ENCODE peak calls at places on chromosome 14, in nine cellular contexts. Q is lung; O is transverse colon; Z is CD4-positive, CD25-positive, alpha-beta regulatory T cell; I is pancreas; M is colonic mucosa; U is CD8-positive, alpha-beta T cell; Y is psoas muscle; V is sigmoid colon. B is an unnamed sample. For H3K27me3 and H3K4me1, the result is how much of the 10 kb centered on the place peaks cover.

GRCh38 chr14:101026341-101026740 is 122.8 kb upstream of the RTL1 start:
- DNase-seq in O (no peak), U (no peak), Y (no peak), I (no peak), M (no peak), V (peak), Q (no peak), Z (no peak), B (no peak)

GRCh38 chr14:56995010-56995409 is 184.7 kb upstream of the OTX2 start:
- DNase-seq in Y (no peak), Q (no peak), Z (no peak), O (no peak), I (no peak), V (no peak), U (no peak), M (no peak), B (no peak)

GRCh38 chr14:24332094-24332983 is 2.5 kb downstream of the ADCY4 start:
- DNase-seq in Q (peak), I (peak), U (peak), M (peak), V (peak), Y (peak), O (peak), Z (peak), B (peak)

GRCh38 chr14:82398313-82398712 is 864.7 kb upstream of the SEL1L start:
- DNase-seq in M (no peak), Y (no peak), U (no peak), Z (no peak), Q (no peak), V (no peak), I (no peak), O (no peak), B (peak)

GRCh38 chr14:21711360-21711961 is 37.8 kb upstream of the OR4E1 start:
- DNase-seq in I (no peak), V (no peak), Q (no peak), O (peak), Z (peak), Y (no peak), U (peak), M (peak), B (peak)

GRCh38 chr14:85601246-85601645 is 71.3 kb downstream of the FLRT2 start:
- DNase-seq in V (no peak), M (no peak), O (no peak), Q (no peak), Y (no peak), I (no peak), Z (no peak), U (no peak), B (peak)

GRCh38 chr14:79732911-79733310 is 478.4 kb downstream of the DIO2 start:
- DNase-seq in Y (no peak), Z (no peak), Q (no peak), V (no peak), U (no peak), M (no peak), I (no peak), O (no peak), B (no peak)

GRCh38 chr14:95500772-95501401 is 15.6 kb downstream of the SYNE3 start:
- DNase-seq in V (no peak), U (no peak), Z (no peak), Q (no peak), Y (peak), I (no peak), O (no peak), M (no peak), B (no peak)

GRCh38 chr14:91980157-91980556 is 32.7 kb upstream of the FBLN5 start:
- DNase-seq in V (no peak), Z (peak), M (no peak), U (no peak), O (no peak), Q (no peak), I (no peak), Y (no peak), B (no peak)

GRCh38 chr14:99654235-99655000 is 9.5 kb downstream of the HHIPL1 start:
- DNase-seq in Y (no peak), U (no peak), I (peak), Q (peak), O (peak), Z (no peak), M (peak), V (peak), B (peak)

GRCh38 chr14:71574976-71575375 is 357.3 kb upstream of the RGS6 start:
- DNase-seq in V (no peak), O (no peak), M (no peak), Q (no peak), Z (no peak), Y (no peak), I (no peak), U (no peak), B (no peak)

GRCh38 chr14:59483360-59483759 is 848 bp downstream of the L3HYPDH start:
- DNase-seq in Y (no peak), V (no peak), I (no peak), U (no peak), Q (no peak), Z (no peak), O (no peak), M (peak), B (peak)

GRCh38 chr14:92693998-92694780 is 54.2 kb downstream of the LGMN start:
- DNase-seq in M (no peak), Z (no peak), I (no peak), V (peak), Y (no peak), Q (no peak), U (no peak), O (no peak), B (no peak)

GRCh38 chr14:77369280-77369679 is 7.6 kb downstream of the TMED8 start:
- DNase-seq in Y (no peak), M (no peak), Z (peak), V (no peak), O (no peak), Q (no peak), I (no peak), U (no peak), B (no peak)

GRCh38 chr14:23544511-23545447 is 6.8 kb downstream of the ZFHX2 start:
- DNase-seq in Q (no peak), I (no peak), Y (peak), M (peak), U (no peak), V (no peak), Z (no peak), O (peak), B (peak)

GRCh38 chr14:77485256-77485655 is 13.4 kb downstream of the ISM2 start:
- DNase-seq in M (no peak), Q (no peak), V (no peak), Z (no peak), I (no peak), U (no peak), O (no peak), Y (no peak), B (no peak)

GRCh38 chr14:59576332-59577294 is at the start of gene CCDC175:
- DNase-seq in Y (peak), I (peak), Q (peak), U (peak), V (peak), M (peak), Z (peak), O (peak), B (peak)

GRCh38 chr14:22630486-22630885 is 13.7 kb downstream of the OR6J1 start:
- DNase-seq in Q (no peak), V (no peak), Z (no peak), I (no peak), M (no peak), U (no peak), O (no peak), Y (no peak), B (no peak)

GRCh38 chr14:96255501-96256366 is at the start of gene BDKRB1:
- DNase-seq in Z (no peak), O (no peak), V (no peak), M (no peak), U (no peak), Y (no peak), I (no peak), Q (no peak), B (no peak)

GRCh38 chr14:59507063-59507751 is 22.9 kb downstream of the JKAMP start:
- DNase-seq in U (peak), I (no peak), M (peak), Y (no peak), V (no peak), Q (peak), O (peak), Z (peak), B (peak)

GRCh38 chr14:37253905-37254304 is 56.2 kb downstream of the MIPOL1 start:
- DNase-seq in M (no peak), I (no peak), Z (no peak), U (no peak), Q (no peak), V (no peak), Y (no peak), O (no peak), B (peak)

GRCh38 chr14:21723431-21724045 is 49.9 kb upstream of the OR4E1 start:
- DNase-seq in Y (no peak), Z (peak), I (no peak), O (peak), V (no peak), M (peak), Q (no peak), U (peak), B (peak)

GRCh38 chr14:68089146-68089715 is 269.7 kb downstream of the RAD51B start:
- DNase-seq in U (no peak), Y (no peak), M (no peak), I (no peak), Q (no peak), V (peak), Z (no peak), O (no peak), B (peak)

GRCh38 chr14:36981832-36982528 is 190.4 kb downstream of the SLC25A21 start:
- DNase-seq in Q (no peak), I (no peak), U (no peak), V (no peak), M (no peak), O (no peak), Y (no peak), Z (no peak), B (no peak)

GRCh38 chr14:49984419-49984818 is 91.5 kb downstream of the ARF6 start:
- DNase-seq in Q (no peak), Y (no peak), V (no peak), O (no peak), Z (no peak), M (no peak), U (no peak), I (no peak), B (no peak)

GRCh38 chr14:65880507-65880906 is 468.0 kb downstream of the FUT8 start:
- DNase-seq in Z (no peak), V (no peak), I (no peak), O (no peak), Q (no peak), M (no peak), Y (no peak), U (no peak), B (no peak)

GRCh38 chr14:71266994-71267636 is 359.9 kb downstream of the PCNX1 start:
- DNase-seq in O (no peak), M (no peak), V (no peak), I (no peak), U (no peak), Z (peak), Q (no peak), Y (no peak), B (no peak)

GRCh38 chr14:57760891-57761290 is 105.0 kb downstream of the SLC35F4 start:
- DNase-seq in Z (no peak), I (no peak), V (no peak), O (no peak), Y (no peak), M (no peak), Q (no peak), U (no peak), B (no peak)

GRCh38 chr14:105481886-105482454 is 4.7 kb upstream of the CRIP1 start:
- DNase-seq in I (peak), O (peak), Q (peak), Z (peak), M (peak), V (peak), U (peak), Y (peak), B (peak)

GRCh38 chr14:68589447-68590232 is 203.2 kb downstream of the ZFP36L1 start:
- DNase-seq in M (no peak), O (peak), Z (no peak), U (no peak), I (no peak), Q (no peak), Y (peak), V (peak), B (no peak)

GRCh38 chr14:28952707-28953106 is 186.1 kb downstream of the FOXG1 start:
- DNase-seq in I (no peak), Q (no peak), Y (no peak), V (no peak), U (no peak), M (no peak), O (no peak), Z (no peak), B (no peak)

GRCh38 chr14:78405071-78405856 is 235.1 kb downstream of the NRXN3 start:
- DNase-seq in U (no peak), V (no peak), M (no peak), Z (no peak), Q (no peak), O (no peak), I (peak), Y (no peak), B (peak)

GRCh38 chr14:43795600-43796228 is 711.4 kb downstream of the FSCB start:
- DNase-seq in U (no peak), Y (no peak), O (no peak), V (no peak), Q (no peak), M (no peak), I (no peak), Z (no peak), B (peak)

GRCh38 chr14:53327716-53328115 is 174.6 kb upstream of the DDHD1 start:
- DNase-seq in O (no peak), M (no peak), U (no peak), Q (no peak), Z (no peak), V (no peak), Y (no peak), I (no peak), B (no peak)

GRCh38 chr14:68644101-68644500 is 148.8 kb downstream of the ZFP36L1 start:
- DNase-seq in I (no peak), O (no peak), M (no peak), Z (no peak), V (no peak), Y (no peak), Q (no peak), U (no peak), B (no peak)

GRCh38 chr14:55572578-55572977 is 7.4 kb upstream of the KTN1 start:
- DNase-seq in Y (no peak), O (no peak), Q (no peak), V (no peak), U (no peak), I (no peak), M (no peak), Z (no peak), B (peak)

GRCh38 chr14:53306926-53307325 is 153.8 kb upstream of the DDHD1 start:
- DNase-seq in U (no peak), O (no peak), Q (no peak), Z (no peak), Y (no peak), M (no peak), I (no peak), V (no peak), B (peak)

GRCh38 chr14:84162658-84163057 is 1367.3 kb upstream of the FLRT2 start:
- DNase-seq in U (no peak), Y (no peak), Z (no peak), I (no peak), M (no peak), O (no peak), Q (no peak), V (no peak), B (no peak)

GRCh38 chr14:75537071-75537470 is 14.8 kb downstream of the BATF start:
- DNase-seq in Y (no peak), Z (no peak), U (no peak), M (no peak), V (no peak), O (no peak), Q (no peak), I (no peak), B (no peak)

GRCh38 chr14:75540479-75540851 is 18.2 kb downstream of the BATF start:
- DNase-seq in O (no peak), M (no peak), Q (no peak), I (no peak), Y (no peak), V (no peak), Z (no peak), U (no peak), B (no peak)

GRCh38 chr14:75539562-75540478 is 17.6 kb downstream of the BATF start:
- DNase-seq in Q (no peak), M (no peak), O (no peak), V (no peak), I (no peak), Y (no peak), U (no peak), Z (peak), B (no peak)

GRCh38 chr14:75542585-75543091 is 20.4 kb downstream of the BATF start:
- DNase-seq in Z (peak), O (peak), V (peak), I (no peak), U (peak), M (peak), Q (peak), Y (peak), B (no peak)

DNA sequence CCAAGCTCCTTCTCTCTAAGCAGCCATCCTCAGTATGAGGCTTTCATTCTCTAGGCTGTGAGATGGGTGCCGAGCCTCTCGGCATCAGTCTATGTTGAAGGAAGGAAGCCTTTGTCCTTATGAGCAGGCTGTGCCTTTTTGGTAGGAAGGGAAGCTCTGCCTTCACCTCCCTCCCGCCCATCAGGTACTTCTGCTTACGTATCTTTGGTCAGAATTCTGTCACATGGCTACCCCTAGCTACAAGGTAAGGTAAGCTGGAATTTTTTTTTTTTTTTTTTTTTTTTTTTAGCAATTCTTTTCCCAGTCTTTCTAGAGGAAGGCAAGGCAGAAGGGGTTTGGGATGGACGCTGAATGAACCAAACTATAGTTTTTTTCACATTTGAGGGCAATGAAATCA is 16.9 kb downstream of the BATF start:
- DNase-seq in Q (no peak), O (no peak), M (no peak), V (no peak), Y (no peak), I (no peak), Z (no peak), U (no peak), B (no peak)
- H3K27me3 ChIP-seq in Q (under half), O (under half), M (under half), V (under half), Y (under half), I (under half), Z (under half), U (under half), B (under half)

DNA sequence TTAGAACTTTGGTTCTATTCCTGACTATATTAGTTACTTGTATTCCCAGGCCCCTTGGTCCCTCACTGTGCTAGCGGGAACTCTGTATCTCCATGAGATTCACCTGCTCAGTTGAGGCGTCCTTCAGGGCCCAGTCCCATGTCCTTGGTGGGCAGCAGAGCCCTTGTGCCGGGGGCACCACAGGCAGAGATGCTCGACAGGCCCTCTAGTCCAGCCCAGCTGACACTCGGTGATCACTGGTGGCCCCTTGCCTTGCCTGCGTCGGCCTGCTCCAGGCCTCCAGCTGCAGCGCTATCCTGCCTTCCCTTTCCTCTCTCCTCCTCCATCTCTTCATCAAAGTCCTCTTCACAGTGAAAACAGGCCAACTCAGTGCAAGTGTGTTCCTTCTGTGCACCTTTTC is 70.0 kb downstream of the ANKRD9 start:
- DNase-seq in M (no peak), Y (no peak), V (no peak), I (no peak), Q (no peak), U (no peak), O (no peak), Z (no peak), B (no peak)
- H3K27ac ChIP-seq in M (no peak), Y (no peak), V (no peak), I (no peak), Q (no peak), U (no peak), O (no peak), Z (no peak), B (no peak)

GRCh38 chr14:75979071-75979571 is 2.7 kb downstream of the TGFB3 start:
- DNase-seq in U (peak), Z (peak), V (peak), Q (no peak), Y (peak), O (peak), I (peak), M (no peak), B (peak)

GRCh38 chr14:75981426-75981825 is 369 bp downstream of the TGFB3 start:
- DNase-seq in I (no peak), V (peak), Y (no peak), O (peak), Q (no peak), M (no peak), U (peak), Z (peak), B (peak)

GRCh38 chr14:75981826-75982723 is at the start of gene TGFB3:
- DNase-seq in Y (peak), M (peak), U (peak), I (peak), V (peak), Q (peak), Z (peak), O (peak), B (peak)

GRCh38 chr14:75979641-75980422 is 2.0 kb downstream of the TGFB3 start:
- DNase-seq in Y (peak), O (peak), V (peak), M (no peak), I (no peak), U (no peak), Z (no peak), Q (no peak), B (peak)

GRCh38 chr14:75980856-75981255 is 939 bp downstream of the TGFB3 start:
- DNase-seq in Q (no peak), I (peak), Y (peak), Z (no peak), M (no peak), V (peak), U (no peak), O (no peak), B (peak)
- H3K4me1 ChIP-seq in Q (under half), I (under half), Y (under half), Z (under half), M (under half), V (under half), U (under half), O (half or more), B (under half)

GRCh38 chr14:104136472-104137296 is 1.7 kb upstream of the KIF26A start:
- DNase-seq in Z (peak), I (peak), V (no peak), M (no peak), U (no peak), O (no peak), Y (peak), Q (no peak), B (no peak)
- H3K27me3 ChIP-seq in Z (under half), I (under half), V (half or more), M (under half), U (under half), O (half or more), Y (half or more), Q (under half), B (under half)

B was measured in SJCRH30.